ENCODE peak calls at places on chromosome 9, in five cellular contexts. N is OCI-M1; E is AML-193; T is H4; Q is stimulated activated CD4-positive, alpha-beta T cell treated with anti-CD3 and anti-CD28 coated beads, Interleukin-1b, Interleukin-23, amount 100 ng/mL, for 24 hours. A is an unnamed sample.

GRCh38 chr9:79164396-79164795 is 407.4 kb upstream of the TLE4 start:
- DNase-seq in N (no peak), Q (no peak), T (no peak), E (no peak), A (no peak)

GRCh38 chr9:94740191-94740874 is 13.8 kb downstream of the AOPEP start:
- DNase-seq in T (no peak), E (no peak), Q (no peak), N (no peak), A (no peak)

GRCh38 chr9:113963017-113963620 is 87.0 kb downstream of the ZNF618 start:
- DNase-seq in T (peak; percentile 35), E (peak; percentile 33), N (peak; percentile 73), Q (peak; percentile 9), A (peak; percentile 60)

GRCh38 chr9:98922721-98923435 is 20.8 kb upstream of the COL15A1 start:
- DNase-seq in E (no peak), Q (no peak), T (no peak), N (peak; percentile 64), A (no peak)

GRCh38 chr9:5671711-5672353 is 42.9 kb downstream of the RIC1 start:
- DNase-seq in T (no peak), N (no peak), E (no peak), Q (no peak), A (no peak)

GRCh38 chr9:124869466-124869985 is 7.6 kb downstream of the ARPC5L start:
- DNase-seq in E (no peak), N (peak; percentile 41), T (no peak), Q (peak; percentile 17), A (no peak)

GRCh38 chr9:132877447-132877817 is 652 bp downstream of the AK8 start:
- DNase-seq in N (no peak), E (no peak), T (no peak), Q (no peak), A (no peak)

GRCh38 chr9:136769710-136770191 is 5.4 kb upstream of the LCN15 start:
- DNase-seq in N (peak; percentile 60), Q (peak; percentile 50), E (no peak), T (no peak), A (peak; percentile 85)

GRCh38 chr9:72985746-72986145 is 32.9 kb upstream of the ALDH1A1 start:
- DNase-seq in E (no peak), T (no peak), N (no peak), Q (no peak), A (no peak)

GRCh38 chr9:109766351-109766750 is 13.6 kb upstream of the PALM2AKAP2 start:
- DNase-seq in N (peak; percentile 3), E (no peak), T (peak; percentile 58), Q (no peak), A (no peak)

GRCh38 chr9:114008667-114009410 is 69.3 kb downstream of the AMBP start:
- DNase-seq in Q (no peak), E (no peak), N (no peak), T (no peak), A (no peak)

GRCh38 chr9:17130285-17130684 is 4.6 kb upstream of the CNTLN start:
- DNase-seq in N (no peak), Q (no peak), E (peak; percentile 62), T (no peak), A (no peak)

GRCh38 chr9:78437721-78438610 is 141.0 kb downstream of the PSAT1 start:
- DNase-seq in Q (no peak), E (no peak), T (no peak), N (no peak), A (peak; percentile 29)

GRCh38 chr9:36729902-36730301 is 157.2 kb downstream of the MELK start:
- DNase-seq in E (no peak), T (no peak), N (no peak), Q (no peak), A (no peak)

GRCh38 chr9:116267021-116267420 is 113.4 kb downstream of the PAPPA start:
- DNase-seq in Q (no peak), T (no peak), N (no peak), E (no peak), A (no peak)

GRCh38 chr9:4077499-4078102 is 222.3 kb downstream of the GLIS3 start:
- DNase-seq in N (peak; percentile 99), Q (peak; percentile 44), E (no peak), T (peak; percentile 42), A (no peak)

GRCh38 chr9:124537926-124538325 is 30.7 kb upstream of the NR5A1 start:
- DNase-seq in N (no peak), E (no peak), Q (no peak), T (no peak), A (no peak)

GRCh38 chr9:93264338-93265125 is 80.6 kb downstream of the WNK2 start:
- DNase-seq in N (no peak), E (no peak), Q (no peak), T (no peak), A (no peak)

GRCh38 chr9:138008081-138008841 is 130.7 kb downstream of the CACNA1B start:
- DNase-seq in T (no peak), E (no peak), Q (no peak), N (no peak), A (no peak)

GRCh38 chr9:124477211-124478013 is 27.2 kb downstream of the ADGRD2 start:
- DNase-seq in N (peak; percentile 10), Q (no peak), T (no peak), E (no peak), A (no peak)

GRCh38 chr9:84917366-84918063 is 248.0 kb downstream of the NTRK2 start:
- DNase-seq in E (no peak), T (no peak), N (no peak), Q (no peak), A (no peak)

GRCh38 chr9:133604856-133605255 is 4.3 kb downstream of the FAM163B start:
- DNase-seq in E (no peak), T (no peak), Q (no peak), N (no peak), A (no peak)

A was measured in D721Med.